ENCODE peak calls at places on chromosomes 3 and 15, in nine cellular contexts. N is GM12878, L is sigmoid colon, H is transverse colon, R is K562, X is stomach, F is suprapubic skin, K is tibial nerve, Z is SK-N-SH. A is an unnamed sample.

GRCh38 chr3:177300039-177300833 is 103.0 kb upstream of the TBL1XR1 start:
- DNase-seq in K (no peak), X (peak; percentile 69), R (no peak), F (no peak), H (peak; percentile 76), N (peak; percentile 40), Z (no peak), L (no peak), A (no peak)

GRCh38 chr15:70047386-70048195 is 50.1 kb downstream of the TLE3 start:
- DNase-seq in X (no peak), R (peak; percentile 19), H (peak; percentile 43), Z (no peak), F (peak; percentile 60), K (no peak), N (no peak), L (peak; percentile 76), A (peak; percentile 35)

GRCh38 chr3:177374323-177374722 is 177.0 kb upstream of the TBL1XR1 start:
- DNase-seq in H (no peak), N (no peak), F (no peak), K (no peak), Z (no peak), R (no peak), L (no peak), X (no peak), A (no peak)

GRCh38 chr3:164812042-164812441 is 266.3 kb downstream of the SI start:
- DNase-seq in H (no peak), X (no peak), R (no peak), Z (no peak), N (no peak), L (no peak), F (no peak), K (no peak), A (no peak)

GRCh38 chr3:46017720-46018119 is 9.6 kb downstream of the XCR1 start:
- DNase-seq in N (no peak), Z (no peak), K (peak; percentile 19), X (no peak), R (no peak), F (no peak), L (no peak), H (no peak), A (no peak)

GRCh38 chr15:31607656-31608055 is 281.0 kb downstream of the KLF13 start:
- DNase-seq in H (no peak), R (no peak), F (no peak), L (no peak), X (no peak), K (no peak), N (no peak), Z (no peak), A (no peak)

GRCh38 chr3:46883252-46884185 is 6.0 kb downstream of the PTH1R start:
- DNase-seq in R (peak; percentile 59), F (no peak), N (no peak), X (no peak), Z (peak; percentile 84), H (no peak), L (no peak), K (no peak), A (peak; percentile 59)

GRCh38 chr3:131192701-131193100 is 166.0 kb downstream of the NEK11 start:
- DNase-seq in F (no peak), L (no peak), H (no peak), N (no peak), Z (no peak), K (no peak), R (no peak), X (no peak), A (no peak)

GRCh38 chr15:59300618-59301139 is 72.0 kb downstream of the MYO1E start:
- DNase-seq in H (peak; percentile 61), L (no peak), K (peak; percentile 44), F (no peak), R (no peak), N (no peak), Z (no peak), X (peak; percentile 48), A (no peak)

GRCh38 chr15:38564557-38565286 is at the start of gene RASGRP1:
- DNase-seq in X (peak; percentile 73), Z (peak; percentile 86), K (no peak), H (peak; percentile 81), N (no peak), L (peak; percentile 68), R (peak; percentile 62), F (no peak), A (peak; percentile 56)

GRCh38 chr3:197501879-197502620 is 53.7 kb downstream of the BDH1 start:
- DNase-seq in H (peak; percentile 88), X (peak; percentile 63), L (no peak), Z (peak; percentile 68), N (peak; percentile 57), F (no peak), K (no peak), R (no peak), A (no peak)

GRCh38 chr15:47603026-47603425 is 114.3 kb upstream of the SEMA6D start:
- DNase-seq in R (no peak), H (no peak), L (no peak), X (no peak), F (no peak), N (no peak), Z (no peak), K (no peak), A (no peak)

GRCh38 chr15:74320358-74321247 is 46.8 kb downstream of the CYP11A1 start:
- DNase-seq in H (peak; percentile 37), Z (peak; percentile 76), K (peak; percentile 76), N (no peak), R (peak; percentile 73), F (no peak), L (no peak), X (peak; percentile 44), A (peak; percentile 69)

GRCh38 chr15:96359772-96360498 is 29.4 kb downstream of the NR2F2 start:
- DNase-seq in R (no peak), X (peak; percentile 67), Z (peak; percentile 24), N (no peak), K (peak; percentile 42), L (no peak), F (no peak), H (no peak), A (peak; percentile 75)

GRCh38 chr15:50128266-50128665 is 9.2 kb upstream of the ATP8B4 start:
- DNase-seq in K (peak; percentile 85), N (no peak), R (no peak), F (peak; percentile 75), H (peak; percentile 48), X (peak; percentile 56), Z (peak; percentile 7), L (peak; percentile 85), A (peak; percentile 14)

GRCh38 chr3:122975163-122975923 is 52.2 kb downstream of the SEMA5B start:
- DNase-seq in F (no peak), K (no peak), L (peak; percentile 89), X (no peak), N (no peak), R (no peak), H (peak; percentile 24), Z (peak; percentile 78), A (peak; percentile 65)

DNA sequence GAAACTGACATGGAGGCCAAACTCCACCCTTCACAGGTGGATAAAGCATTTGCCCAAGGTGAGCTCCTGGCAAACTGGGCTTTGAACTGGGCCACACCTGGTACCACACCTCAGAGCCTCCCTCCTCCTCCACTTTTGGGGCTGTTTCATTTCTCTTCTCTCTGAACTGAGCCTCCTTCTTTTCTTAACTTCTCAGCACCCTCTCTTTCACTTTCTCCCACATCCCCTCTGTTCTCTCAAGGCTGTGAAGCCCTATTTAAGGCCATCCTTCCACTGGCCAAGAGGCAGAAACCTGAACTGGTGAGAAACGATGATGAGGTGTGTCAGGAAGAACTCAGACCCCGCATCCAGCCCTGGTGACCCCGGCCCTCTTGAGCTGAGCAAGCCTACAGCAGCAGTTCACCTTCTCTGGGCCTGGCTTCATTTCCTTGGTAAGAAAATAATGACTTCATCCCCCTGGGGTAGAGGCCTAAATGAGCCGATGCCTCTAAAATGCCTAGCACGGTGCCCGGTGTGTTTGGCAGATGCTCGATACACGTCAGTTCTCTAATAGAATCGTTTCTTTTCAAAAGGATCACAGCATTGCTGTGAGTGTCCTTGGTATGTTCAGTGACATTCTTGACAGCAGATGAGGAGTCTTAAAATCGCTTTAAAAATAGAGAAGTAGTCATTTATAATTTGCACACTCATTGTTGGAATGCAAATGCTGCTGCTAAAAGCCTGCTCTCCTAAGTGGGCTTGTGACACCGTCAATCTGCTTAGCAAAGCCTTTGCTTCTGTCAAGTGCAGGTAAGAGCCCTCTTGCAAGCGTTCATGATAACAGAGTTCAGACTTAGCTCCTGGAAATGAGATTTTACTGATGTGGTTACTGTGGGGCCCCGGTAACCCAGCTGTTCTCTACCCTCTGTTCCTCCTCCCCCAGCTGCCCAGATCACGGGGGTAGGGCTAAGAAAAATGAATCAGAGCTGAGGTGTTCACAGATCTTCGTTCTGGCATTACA is 97.7 kb upstream of the ATP2B2 start:
- DNase-seq in Z (no peak), K (no peak), L (no peak), H (no peak), F (no peak), N (peak; percentile 37), R (no peak), X (no peak), A (no peak)
- TF ChIP-seq EP300 in Z (no peak), K (no peak), L (no peak), H (no peak), F (no peak), N (no peak), R (no peak), X (no peak), A (no peak)

GRCh38 chr3:155908605-155909004 is 38.2 kb downstream of the GMPS start:
- DNase-seq in H (no peak), K (no peak), Z (no peak), X (no peak), L (no peak), F (no peak), N (no peak), R (no peak), A (no peak)
- H3K36me3 ChIP-seq in H (no peaks in the 10 kb centered on the region), K (peaks cover 86% of the 10 kb centered on the region), Z (peaks cover 36% of the 10 kb centered on the region), X (peaks cover 95% of the 10 kb centered on the region), L (peaks cover 8% of the 10 kb centered on the region), F (peaks cover 62% of the 10 kb centered on the region), N (peaks cover 9% of the 10 kb centered on the region), R (peaks cover 97% of the 10 kb centered on the region), A (no peaks in the 10 kb centered on the region)

DNA sequence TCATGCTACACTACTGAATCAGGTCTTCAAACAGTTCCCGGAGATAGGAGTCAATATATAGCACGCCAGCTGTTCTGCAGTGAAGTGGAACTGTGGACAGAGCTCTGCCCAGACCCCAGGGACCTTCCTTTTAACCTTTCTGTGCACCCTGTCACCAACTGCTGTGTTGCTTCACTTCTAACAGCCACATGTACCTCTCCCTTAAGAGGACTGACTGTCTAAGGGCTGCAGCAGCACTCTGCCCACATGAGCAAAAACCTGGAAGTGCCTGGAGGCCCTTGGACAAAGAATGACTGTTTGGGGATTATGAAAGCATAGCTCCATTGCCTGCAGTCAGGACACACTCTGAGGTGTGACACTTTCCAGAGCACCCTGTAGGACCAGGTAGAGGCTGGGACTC is 88.3 kb upstream of the CTNNB1 start:
- DNase-seq in R (no peak), Z (no peak), H (no peak), F (no peak), X (no peak), N (no peak), L (no peak), K (no peak), A (no peak)
- H3K4me3 ChIP-seq in R (no peak overlapping the region), Z (no peak overlapping the region), H (no peak overlapping the region), F (no peak overlapping the region), X (no peak overlapping the region), N (no peak overlapping the region), L (no peak overlapping the region), K (no peak overlapping the region), A (no peak overlapping the region)

DNA sequence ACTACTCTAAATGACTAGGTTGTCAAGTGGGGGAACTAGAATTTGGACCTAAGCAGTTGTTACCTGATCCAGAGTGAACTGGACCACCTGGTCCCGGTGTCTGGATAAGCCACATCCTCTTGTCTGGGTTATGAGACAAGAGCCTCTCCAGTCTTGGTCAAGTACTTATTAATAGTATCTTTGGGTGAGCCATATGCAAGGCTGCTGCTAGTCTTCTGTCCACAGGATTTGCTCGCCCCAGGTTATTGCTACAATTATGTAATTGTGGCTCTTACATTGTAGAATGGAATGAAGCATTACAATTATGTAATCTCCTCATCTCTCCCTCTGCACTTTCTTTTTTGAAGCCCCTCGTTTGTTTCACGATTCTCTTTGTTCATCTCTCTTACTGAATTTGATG is 24.0 kb upstream of the AGBL1 start:
- DNase-seq in K (no peak), H (no peak), F (no peak), L (no peak), R (no peak), Z (no peak), X (no peak), N (no peak), A (no peak)
- TF ChIP-seq EP300 in K (no peak), H (no peak), F (no peak), L (no peak), R (no peak), Z (no peak), X (no peak), N (no peak), A (no peak)

A was measured in ovary.